ENCODE peak calls at places on chromosomes 7 and 10, in six cellular contexts. S is NCI-H226, G is substantia nigra, V is adrenal gland, P is A172, L is amygdala. Q is an unnamed sample.

GRCh38 chr7:82442492-82443043 is 1.0 kb downstream of the CACNA2D1 start:
- DNase-seq in S (peak), G (no peak), V (peak), P (no peak), L (no peak), Q (no peak)

GRCh38 chr10:102646610-102647432 is 2.5 kb downstream of the TRIM8 start:
- DNase-seq in S (no peak), G (peak), V (no peak), P (no peak), L (no peak), Q (no peak)

GRCh38 chr10:75098902-75099673 is 12.4 kb upstream of the SAMD8 start:
- DNase-seq in S (no peak), G (no peak), V (no peak), P (no peak), L (no peak), Q (no peak)

GRCh38 chr10:110069502-110069982 is 61.8 kb downstream of the ADD3 start:
- DNase-seq in S (no peak), G (no peak), V (no peak), P (no peak), L (no peak), Q (no peak)

GRCh38 chr7:77266162-77266807 is 66.7 kb upstream of the FGL2 start:
- DNase-seq in S (peak), G (no peak), V (no peak), P (no peak), L (no peak), Q (no peak)

GRCh38 chr10:6117711-6118110 is 28.9 kb downstream of the RBM17 start:
- DNase-seq in S (no peak), G (no peak), V (no peak), P (no peak), L (no peak), Q (no peak)

GRCh38 chr10:92242910-92243671 is 47.8 kb downstream of the CPEB3 start:
- DNase-seq in S (peak), G (peak), V (peak), P (no peak), L (peak), Q (no peak)

GRCh38 chr7:4159761-4160554 is 522.1 kb upstream of the FOXK1 start:
- DNase-seq in S (peak), G (no peak), V (no peak), P (peak), L (no peak), Q (no peak)

GRCh38 chr7:130943336-130943901 is 209.4 kb upstream of the KLF14 start:
- DNase-seq in S (peak), G (no peak), V (no peak), P (peak), L (no peak), Q (no peak)

GRCh38 chr10:70835895-70836294 is 20.1 kb downstream of the SGPL1 start:
- DNase-seq in S (no peak), G (no peak), V (no peak), P (no peak), L (no peak), Q (no peak)

GRCh38 chr7:27210441-27211083 is 10.7 kb upstream of the HOXA13 start:
- DNase-seq in S (peak), G (no peak), V (peak), P (peak), L (no peak), Q (no peak)

GRCh38 chr7:50308301-50309129 is 4.0 kb downstream of the IKZF1 start:
- DNase-seq in S (no peak), G (no peak), V (no peak), P (no peak), L (no peak), Q (no peak)

GRCh38 chr10:42809670-42810069 is 27.1 kb downstream of the BMS1 start:
- DNase-seq in S (no peak), G (no peak), V (no peak), P (no peak), L (no peak), Q (no peak)

GRCh38 chr7:106041140-106041717 is 70.9 kb downstream of the SYPL1 start:
- DNase-seq in S (no peak), G (no peak), V (no peak), P (peak), L (no peak), Q (no peak)

GRCh38 chr10:44569193-44570091 is 184.5 kb upstream of the CXCL12 start:
- DNase-seq in S (no peak), G (peak), V (no peak), P (peak), L (no peak), Q (no peak)

GRCh38 chr10:14560274-14560673 is 214.4 kb downstream of the FAM107B start:
- DNase-seq in S (peak), G (no peak), V (no peak), P (peak), L (no peak), Q (no peak)

GRCh38 chr7:69036301-69036700 is 562.0 kb upstream of the AUTS2 start:
- DNase-seq in S (no peak), G (no peak), V (no peak), P (no peak), L (no peak), Q (no peak)

GRCh38 chr7:1548438-1548831 is 7.6 kb downstream of the TMEM184A start:
- DNase-seq in S (no peak), G (no peak), V (no peak), P (no peak), L (no peak), Q (no peak)

GRCh38 chr7:122833888-122834570 is 52.2 kb downstream of the CADPS2 start:
- DNase-seq in S (no peak), G (no peak), V (no peak), P (no peak), L (no peak), Q (no peak)

GRCh38 chr10:78784454-78785414 is 284.0 kb upstream of the ZMIZ1 start:
- DNase-seq in S (no peak), G (no peak), V (no peak), P (no peak), L (no peak), Q (no peak)

GRCh38 chr10:60652628-60653027 is 125.7 kb upstream of the CDK1 start:
- DNase-seq in S (no peak), G (no peak), V (no peak), P (no peak), L (no peak), Q (no peak)

GRCh38 chr7:5557920-5558401 is 134.3 kb upstream of the TNRC18 start:
- DNase-seq in S (peak), G (peak), V (peak), P (peak), L (no peak), Q (no peak)

GRCh38 chr7:133253522-133253882 is 624 bp downstream of the EXOC4 start:
- DNase-seq in S (no peak), G (peak), V (peak), P (no peak), L (no peak), Q (no peak)

GRCh38 chr7:46627038-46627315 is 705.9 kb upstream of the IGFBP3 start:
- DNase-seq in S (no peak), G (no peak), V (no peak), P (peak), L (no peak), Q (no peak)

GRCh38 chr7:130157700-130158099 is 47.5 kb downstream of the TMEM209 start:
- DNase-seq in S (no peak), G (no peak), V (no peak), P (no peak), L (no peak), Q (peak)

GRCh38 chr7:17444151-17444550 is 145.7 kb downstream of the AHR start:
- DNase-seq in S (no peak), G (no peak), V (no peak), P (no peak), L (no peak), Q (no peak)

GRCh38 chr10:18735711-18736110 is 76.5 kb downstream of the ARL5B start:
- DNase-seq in S (no peak), G (no peak), V (no peak), P (no peak), L (no peak), Q (no peak)

GRCh38 chr10:131300508-131300907 is 11.0 kb downstream of the TCERG1L start:
- DNase-seq in S (no peak), G (no peak), V (no peak), P (no peak), L (no peak), Q (no peak)

GRCh38 chr10:107899075-107899474 is 734.6 kb upstream of the SORCS1 start:
- DNase-seq in S (no peak), G (no peak), V (no peak), P (no peak), L (no peak), Q (no peak)

GRCh38 chr10:120336910-120337540 is 120.0 kb upstream of the PLPP4 start:
- DNase-seq in S (peak), G (no peak), V (peak), P (peak), L (no peak), Q (no peak)

GRCh38 chr10:101875068-101875688 is 31.6 kb upstream of the KCNIP2 start:
- DNase-seq in S (no peak), G (no peak), V (no peak), P (no peak), L (no peak), Q (no peak)

GRCh38 chr7:78523903-78524302 is 725.3 kb downstream of the PHTF2 start:
- DNase-seq in S (no peak), G (no peak), V (no peak), P (no peak), L (no peak), Q (no peak)

Q was measured in type B pancreatic cell.